ENCODE peak calls at places on chromosomes 4 and X, in six cellular contexts. One of them, this sample, is unnamed.

GRCh38 chr4:110669663-110670062 is 46.8 kb upstream of the PITX2 start:
- DNase-seq in cardiac fibroblast: no peak
- DNase-seq in GM13976: no peak
- DNase-seq in mucosa of descending colon: no peak
- DNase-seq in AG04449: no peak
- DNase-seq in WTC11: no peak
- DNase-seq in this sample: no peak

GRCh38 chrX:24214568-24214967 is 65.0 kb downstream of the ZFX start:
- DNase-seq in cardiac fibroblast: no peak
- DNase-seq in GM13976: no peak
- DNase-seq in mucosa of descending colon: no peak
- DNase-seq in AG04449: no peak
- DNase-seq in WTC11: no peak
- DNase-seq in this sample: no peak

GRCh38 chr4:136864580-136865185 is 667.6 kb downstream of the PCDH18 start:
- DNase-seq in cardiac fibroblast: peak; percentile 89
- DNase-seq in GM13976: peak; percentile 29
- DNase-seq in mucosa of descending colon: no peak
- DNase-seq in AG04449: peak; percentile 9
- DNase-seq in WTC11: no peak
- DNase-seq in this sample: peak; percentile 23

GRCh38 chr4:10184051-10184450 is 67.5 kb upstream of the WDR1 start:
- DNase-seq in cardiac fibroblast: peak; percentile 47
- DNase-seq in GM13976: no peak
- DNase-seq in mucosa of descending colon: no peak
- DNase-seq in AG04449: no peak
- DNase-seq in WTC11: no peak
- DNase-seq in this sample: no peak

GRCh38 chr4:142366821-142367220 is 479.3 kb downstream of the INPP4B start:
- DNase-seq in cardiac fibroblast: no peak
- DNase-seq in GM13976: no peak
- DNase-seq in mucosa of descending colon: no peak
- DNase-seq in AG04449: no peak
- DNase-seq in WTC11: no peak
- DNase-seq in this sample: no peak

GRCh38 chr4:37798616-37799015 is 27.9 kb upstream of the PGM2 start:
- DNase-seq in cardiac fibroblast: no peak
- DNase-seq in GM13976: no peak
- DNase-seq in mucosa of descending colon: no peak
- DNase-seq in AG04449: no peak
- DNase-seq in WTC11: no peak
- DNase-seq in this sample: no peak

GRCh38 chrX:13752646-13753045 is 18.1 kb downstream of the OFD1 start:
- DNase-seq in cardiac fibroblast: no peak
- DNase-seq in GM13976: peak; percentile 27
- DNase-seq in mucosa of descending colon: no peak
- DNase-seq in AG04449: no peak
- DNase-seq in WTC11: no peak
- DNase-seq in this sample: no peak

GRCh38 chr4:160595646-160596045 is 1492.8 kb downstream of the RAPGEF2 start:
- DNase-seq in cardiac fibroblast: no peak
- DNase-seq in GM13976: no peak
- DNase-seq in mucosa of descending colon: no peak
- DNase-seq in AG04449: no peak
- DNase-seq in WTC11: no peak
- DNase-seq in this sample: no peak

GRCh38 chr4:122746485-122746965 is 14.0 kb downstream of the BBS12 start:
- DNase-seq in cardiac fibroblast: no peak
- DNase-seq in GM13976: no peak
- DNase-seq in mucosa of descending colon: no peak
- DNase-seq in AG04449: no peak
- DNase-seq in WTC11: no peak
- DNase-seq in this sample: no peak

DNA sequence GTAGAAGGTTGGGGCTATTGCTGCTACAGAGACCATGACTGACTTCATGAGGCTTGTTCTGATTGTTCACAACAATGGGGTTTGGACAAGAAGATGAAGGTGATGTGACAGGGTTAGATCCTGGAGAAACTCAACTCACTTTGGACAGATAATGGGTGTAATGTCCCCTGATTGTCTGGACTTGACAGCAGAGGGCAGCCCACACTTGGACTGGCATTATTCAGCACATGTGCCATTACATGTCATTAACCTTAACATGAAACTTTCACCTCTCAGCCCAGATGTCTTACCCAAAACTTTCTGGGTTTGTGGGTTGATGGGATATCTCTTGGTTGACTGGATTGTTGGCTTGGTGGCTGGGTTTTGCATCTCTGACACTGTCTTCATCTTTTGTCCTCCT is 101.5 kb downstream of the MXRA5 start:
- DNase-seq in cardiac fibroblast: peak; percentile 6
- DNase-seq in GM13976: no peak
- DNase-seq in mucosa of descending colon: no peak
- DNase-seq in AG04449: no peak
- DNase-seq in WTC11: no peak
- DNase-seq in this sample: no peak
- TF ChIP-seq CTCF in cardiac fibroblast: no peak
- TF ChIP-seq CTCF in GM13976: no peak
- TF ChIP-seq CTCF in mucosa of descending colon: no peak
- TF ChIP-seq CTCF in AG04449: no peak
- TF ChIP-seq CTCF in WTC11: no peak
- TF ChIP-seq CTCF in this sample: no peak

GRCh38 chr4:163707873-163708272 is 213.4 kb downstream of the TMA16 start:
- DNase-seq in cardiac fibroblast: no peak
- DNase-seq in GM13976: no peak
- DNase-seq in mucosa of descending colon: no peak
- DNase-seq in AG04449: no peak
- DNase-seq in WTC11: peak; percentile 13
- DNase-seq in this sample: no peak

GRCh38 chr4:163697121-163697520 is 202.6 kb downstream of the TMA16 start:
- DNase-seq in cardiac fibroblast: no peak
- DNase-seq in GM13976: no peak
- DNase-seq in mucosa of descending colon: no peak
- DNase-seq in AG04449: no peak
- DNase-seq in WTC11: no peak
- DNase-seq in this sample: no peak

GRCh38 chr4:163702736-163703135 is 208.2 kb downstream of the TMA16 start:
- DNase-seq in cardiac fibroblast: no peak
- DNase-seq in GM13976: no peak
- DNase-seq in mucosa of descending colon: no peak
- DNase-seq in AG04449: no peak
- DNase-seq in WTC11: no peak
- DNase-seq in this sample: no peak

GRCh38 chr4:163701915-163702314 is 207.4 kb downstream of the TMA16 start:
- DNase-seq in cardiac fibroblast: no peak
- DNase-seq in GM13976: peak; percentile 26
- DNase-seq in mucosa of descending colon: no peak
- DNase-seq in AG04449: no peak
- DNase-seq in WTC11: no peak
- DNase-seq in this sample: no peak
- TF ChIP-seq CTCF in cardiac fibroblast: no peak
- TF ChIP-seq CTCF in GM13976: no peak
- TF ChIP-seq CTCF in mucosa of descending colon: no peak
- TF ChIP-seq CTCF in AG04449: no peak
- TF ChIP-seq CTCF in WTC11: no peak
- TF ChIP-seq CTCF in this sample: no peak

DNA sequence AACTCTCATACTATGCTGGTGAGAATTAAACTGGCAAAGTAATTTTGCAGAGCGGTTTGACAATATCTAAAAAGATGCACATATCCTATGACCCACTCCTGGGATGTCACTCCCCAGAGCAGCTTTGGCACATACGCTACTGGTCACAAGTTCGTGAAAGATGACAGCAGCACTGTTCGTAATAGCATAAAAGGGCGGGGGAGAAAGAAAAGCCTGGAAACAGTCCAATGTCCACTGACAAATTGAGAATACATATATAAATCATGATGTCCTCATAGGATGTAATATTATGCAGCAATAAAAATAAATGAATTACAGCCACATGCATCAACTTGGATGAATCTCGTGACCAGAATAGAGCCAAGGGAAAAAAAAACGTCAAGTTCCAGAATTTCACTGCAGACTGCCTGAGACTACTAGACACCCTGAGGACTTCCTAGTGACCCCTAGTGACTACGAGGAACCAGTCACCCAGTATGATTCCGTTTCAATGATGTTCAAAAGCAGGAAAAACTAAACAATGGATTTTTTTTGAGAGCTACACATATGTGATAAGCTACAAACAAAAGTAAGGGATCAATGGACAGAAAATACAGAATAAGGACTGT is 1.8 kb downstream of the PCSK1N start:
- DNase-seq in cardiac fibroblast: no peak
- DNase-seq in GM13976: peak; percentile 18
- DNase-seq in mucosa of descending colon: no peak
- DNase-seq in AG04449: no peak
- DNase-seq in WTC11: no peak
- DNase-seq in this sample: no peak
- TF ChIP-seq CTCF in cardiac fibroblast: no peak
- TF ChIP-seq CTCF in GM13976: no peak
- TF ChIP-seq CTCF in mucosa of descending colon: no peak
- TF ChIP-seq CTCF in AG04449: no peak
- TF ChIP-seq CTCF in WTC11: no peak
- TF ChIP-seq CTCF in this sample: no peak

GRCh38 chr4:146654976-146655761 is 16.5 kb downstream of the POU4F2 start:
- DNase-seq in cardiac fibroblast: peak; percentile 34
- DNase-seq in GM13976: peak; percentile 29
- DNase-seq in mucosa of descending colon: no peak
- DNase-seq in AG04449: no peak
- DNase-seq in WTC11: peak; percentile 72
- DNase-seq in this sample: no peak
- TF ChIP-seq CTCF in cardiac fibroblast: no peak
- TF ChIP-seq CTCF in GM13976: no peak
- TF ChIP-seq CTCF in mucosa of descending colon: no peak
- TF ChIP-seq CTCF in AG04449: no peak
- TF ChIP-seq CTCF in WTC11: no peak
- TF ChIP-seq CTCF in this sample: no peak

GRCh38 chrX:40644175-40644574 is 3.2 kb downstream of the CXorf38 start:
- DNase-seq in cardiac fibroblast: peak; percentile 76
- DNase-seq in GM13976: no peak
- DNase-seq in mucosa of descending colon: no peak
- DNase-seq in AG04449: no peak
- DNase-seq in WTC11: no peak
- DNase-seq in this sample: no peak

GRCh38 chrX:40644821-40645358 is 2.5 kb downstream of the CXorf38 start:
- DNase-seq in cardiac fibroblast: peak; percentile 71
- DNase-seq in GM13976: peak; percentile 56
- DNase-seq in mucosa of descending colon: peak; percentile 80
- DNase-seq in AG04449: no peak
- DNase-seq in WTC11: no peak
- DNase-seq in this sample: peak; percentile 51

GRCh38 chrX:40651620-40652223 is 4.4 kb upstream of the CXorf38 start:
- DNase-seq in cardiac fibroblast: peak; percentile 70
- DNase-seq in GM13976: peak; percentile 35
- DNase-seq in mucosa of descending colon: no peak
- DNase-seq in AG04449: no peak
- DNase-seq in WTC11: peak; percentile 33
- DNase-seq in this sample: peak; percentile 29

GRCh38 chrX:40646489-40647306 is 663 bp downstream of the CXorf38 start:
- DNase-seq in cardiac fibroblast: peak; percentile 17
- DNase-seq in GM13976: peak; percentile 58
- DNase-seq in mucosa of descending colon: peak; percentile 81
- DNase-seq in AG04449: no peak
- DNase-seq in WTC11: peak; percentile 16
- DNase-seq in this sample: peak; percentile 42

GRCh38 chrX:40647307-40648197 is at the start of gene CXorf38:
- DNase-seq in cardiac fibroblast: peak; percentile 92
- DNase-seq in GM13976: peak; percentile 92
- DNase-seq in mucosa of descending colon: peak; percentile 96
- DNase-seq in AG04449: no peak
- DNase-seq in WTC11: peak; percentile 91
- DNase-seq in this sample: peak; percentile 94
- TF ChIP-seq CTCF in cardiac fibroblast: no peak
- TF ChIP-seq CTCF in GM13976: no peak
- TF ChIP-seq CTCF in mucosa of descending colon: no peak
- TF ChIP-seq CTCF in AG04449: no peak
- TF ChIP-seq CTCF in WTC11: no peak
- TF ChIP-seq CTCF in this sample: no peak

DNA sequence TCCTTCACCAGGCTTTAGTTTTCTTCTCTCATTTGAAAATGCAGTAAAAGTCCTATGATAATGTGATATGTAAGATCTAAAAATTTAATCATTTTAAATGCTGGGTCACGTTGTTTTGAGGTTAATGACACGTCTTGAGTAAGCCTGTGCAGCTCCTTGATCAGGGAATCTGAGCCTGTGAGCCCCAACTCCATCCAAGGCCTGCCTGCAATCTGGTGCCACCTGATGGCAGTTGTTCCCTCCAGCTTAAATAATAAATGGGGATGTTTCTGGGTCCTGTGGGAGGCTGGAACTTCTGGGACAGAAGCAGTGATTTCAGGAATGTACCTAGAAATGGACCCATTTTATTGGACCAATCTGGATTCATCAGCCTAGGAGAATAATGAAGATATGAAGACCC is 455.4 kb upstream of the ADGRL3 start:
- DNase-seq in cardiac fibroblast: peak; percentile 26
- DNase-seq in GM13976: no peak
- DNase-seq in mucosa of descending colon: no peak
- DNase-seq in AG04449: no peak
- DNase-seq in WTC11: peak; percentile 19
- DNase-seq in this sample: no peak
- TF ChIP-seq CTCF in cardiac fibroblast: peak; percentile 18
- TF ChIP-seq CTCF in GM13976: no peak
- TF ChIP-seq CTCF in mucosa of descending colon: no peak
- TF ChIP-seq CTCF in AG04449: no peak
- TF ChIP-seq CTCF in WTC11: no peak
- TF ChIP-seq CTCF in this sample: no peak

DNA sequence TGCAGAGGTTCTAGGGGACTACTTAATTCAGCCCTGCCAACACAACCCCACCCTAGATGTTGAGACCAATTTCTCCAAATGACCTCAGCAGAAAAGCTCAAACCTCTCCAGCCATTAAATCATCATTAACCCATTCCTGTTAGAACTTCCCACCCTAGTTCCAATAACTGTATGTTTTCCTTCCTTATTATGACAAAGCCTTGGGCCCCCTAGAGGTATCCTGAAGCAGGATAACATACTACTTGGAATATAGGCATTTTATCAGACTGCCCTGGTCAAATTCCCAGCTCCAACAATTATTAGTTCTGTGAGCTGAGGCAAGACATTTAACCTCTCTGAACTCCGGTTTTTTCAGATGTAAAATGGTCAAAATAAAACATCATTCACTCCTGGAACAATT is 244.6 kb upstream of the TENM3 start:
- DNase-seq in cardiac fibroblast: no peak
- DNase-seq in GM13976: no peak
- DNase-seq in mucosa of descending colon: no peak
- DNase-seq in AG04449: no peak
- DNase-seq in WTC11: no peak
- DNase-seq in this sample: no peak
- TF ChIP-seq CTCF in cardiac fibroblast: no peak
- TF ChIP-seq CTCF in GM13976: no peak
- TF ChIP-seq CTCF in mucosa of descending colon: no peak
- TF ChIP-seq CTCF in AG04449: peak; percentile 1
- TF ChIP-seq CTCF in WTC11: no peak
- TF ChIP-seq CTCF in this sample: no peak